ENCODE peak calls at places on chromosome 11, in five cellular contexts. J is dorsolateral prefrontal cortex, R is HCT116, S is Peyer's patch, T is substantia nigra. I is an unnamed sample.

GRCh38 chr11:89125298-89125697 is 52.4 kb upstream of the TYR start:
- DNase-seq in T (no peak), S (no peak), J (no peak), R (no peak), I (no peak)

GRCh38 chr11:31340903-31341572 is 28.5 kb downstream of the DCDC1 start:
- DNase-seq in R (peak; percentile 26), S (no peak), J (no peak), T (no peak), I (no peak)

GRCh38 chr11:94664336-94664735 is 97.2 kb downstream of the PIWIL4 start:
- DNase-seq in T (no peak), R (peak; percentile 18), J (no peak), S (no peak), I (no peak)

GRCh38 chr11:134275534-134276395 is at the start of gene GLB1L3:
- DNase-seq in S (peak; percentile 69), J (peak; percentile 85), R (no peak), T (no peak), I (peak; percentile 75)

GRCh38 chr11:13289081-13289480 is 11.5 kb downstream of the BMAL1 start:
- DNase-seq in J (no peak), R (no peak), T (no peak), S (no peak), I (no peak)

GRCh38 chr11:18368236-18368635 is 26.1 kb upstream of the LDHA start:
- DNase-seq in R (no peak), T (no peak), S (no peak), J (no peak), I (no peak)

GRCh38 chr11:15258433-15259350 is 144.0 kb downstream of the INSC start:
- DNase-seq in S (no peak), T (no peak), R (peak; percentile 51), J (no peak), I (no peak)

GRCh38 chr11:102467080-102467708 is 14.6 kb upstream of the TMEM123 start:
- DNase-seq in T (no peak), R (no peak), S (no peak), J (no peak), I (no peak)

GRCh38 chr11:111745719-111746504 is 20.3 kb downstream of the PPP2R1B start:
- DNase-seq in T (no peak), S (no peak), R (no peak), J (no peak), I (no peak)

GRCh38 chr11:19813158-19813879 is 100.7 kb downstream of the NAV2 start:
- DNase-seq in S (no peak), J (no peak), T (no peak), R (no peak), I (no peak)

GRCh38 chr11:32213223-32213622 is 122.3 kb downstream of the RCN1 start:
- DNase-seq in S (no peak), J (no peak), R (no peak), T (no peak), I (no peak)

GRCh38 chr11:68525930-68526329 is 65.4 kb downstream of the PPP6R3 start:
- DNase-seq in R (no peak), T (no peak), S (no peak), J (no peak), I (no peak)

GRCh38 chr11:117597083-117597482 is 199.9 kb downstream of the DSCAML1 start:
- DNase-seq in R (peak; percentile 12), S (peak; percentile 52), T (no peak), J (no peak), I (no peak)

GRCh38 chr11:122803306-122803705 is 35.0 kb upstream of the CRTAM start:
- DNase-seq in T (no peak), S (no peak), R (no peak), J (no peak), I (no peak)

GRCh38 chr11:99020324-99021225 is at the start of gene CNTN5:
- DNase-seq in R (no peak), S (peak; percentile 45), J (peak; percentile 75), T (peak; percentile 10), I (peak; percentile 29)

GRCh38 chr11:45321669-45322068 is 35.5 kb upstream of the SYT13 start:
- DNase-seq in J (no peak), T (no peak), S (no peak), R (no peak), I (no peak)

DNA sequence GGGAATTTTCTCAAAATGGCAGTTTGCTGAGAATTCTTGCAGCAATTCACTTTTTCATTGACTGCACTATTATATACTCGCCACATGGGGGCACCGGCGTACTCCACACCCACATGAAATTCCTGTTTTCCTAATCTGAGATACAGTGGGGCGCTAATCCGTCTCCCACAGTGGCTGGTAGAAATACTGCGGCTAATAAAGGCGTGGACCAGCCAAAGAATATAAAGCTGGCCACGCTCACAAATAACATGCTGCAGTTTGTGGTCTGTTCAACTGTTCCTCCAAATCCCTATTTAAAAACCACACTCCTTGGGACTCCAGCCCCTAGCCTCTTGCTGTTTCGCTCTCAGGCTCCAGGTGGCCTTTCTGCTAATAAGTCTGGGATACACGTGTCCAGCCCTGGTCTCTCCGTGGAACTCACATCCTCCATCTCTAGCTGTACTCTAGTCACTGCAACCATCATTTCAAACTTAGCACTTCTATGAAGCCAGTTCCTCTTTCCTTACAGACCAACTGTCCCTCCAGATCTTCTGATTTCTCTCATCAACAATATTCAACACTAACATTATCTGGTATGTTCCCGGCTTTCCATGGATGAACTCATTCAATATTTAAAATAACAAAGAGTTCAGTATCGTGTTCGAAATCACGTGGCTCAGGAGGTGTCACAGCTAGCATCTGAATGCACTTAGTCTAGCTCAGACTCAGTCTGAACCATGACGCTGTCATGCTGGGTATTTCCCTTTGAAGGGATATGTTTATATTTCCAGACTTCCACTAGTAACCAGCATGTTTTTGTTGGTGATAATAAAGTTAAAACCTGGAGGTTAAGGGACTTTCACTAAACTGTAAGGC is 22.0 kb downstream of the TBRG1 start:
- DNase-seq in T (peak; percentile 45), R (peak; percentile 50), J (peak; percentile 63), S (peak; percentile 74), I (peak; percentile 79)
- H3K27ac ChIP-seq in T (no peak overlapping the region), R (no peak overlapping the region), J (no peak overlapping the region), S (no peak overlapping the region), I (no peak overlapping the region)

DNA sequence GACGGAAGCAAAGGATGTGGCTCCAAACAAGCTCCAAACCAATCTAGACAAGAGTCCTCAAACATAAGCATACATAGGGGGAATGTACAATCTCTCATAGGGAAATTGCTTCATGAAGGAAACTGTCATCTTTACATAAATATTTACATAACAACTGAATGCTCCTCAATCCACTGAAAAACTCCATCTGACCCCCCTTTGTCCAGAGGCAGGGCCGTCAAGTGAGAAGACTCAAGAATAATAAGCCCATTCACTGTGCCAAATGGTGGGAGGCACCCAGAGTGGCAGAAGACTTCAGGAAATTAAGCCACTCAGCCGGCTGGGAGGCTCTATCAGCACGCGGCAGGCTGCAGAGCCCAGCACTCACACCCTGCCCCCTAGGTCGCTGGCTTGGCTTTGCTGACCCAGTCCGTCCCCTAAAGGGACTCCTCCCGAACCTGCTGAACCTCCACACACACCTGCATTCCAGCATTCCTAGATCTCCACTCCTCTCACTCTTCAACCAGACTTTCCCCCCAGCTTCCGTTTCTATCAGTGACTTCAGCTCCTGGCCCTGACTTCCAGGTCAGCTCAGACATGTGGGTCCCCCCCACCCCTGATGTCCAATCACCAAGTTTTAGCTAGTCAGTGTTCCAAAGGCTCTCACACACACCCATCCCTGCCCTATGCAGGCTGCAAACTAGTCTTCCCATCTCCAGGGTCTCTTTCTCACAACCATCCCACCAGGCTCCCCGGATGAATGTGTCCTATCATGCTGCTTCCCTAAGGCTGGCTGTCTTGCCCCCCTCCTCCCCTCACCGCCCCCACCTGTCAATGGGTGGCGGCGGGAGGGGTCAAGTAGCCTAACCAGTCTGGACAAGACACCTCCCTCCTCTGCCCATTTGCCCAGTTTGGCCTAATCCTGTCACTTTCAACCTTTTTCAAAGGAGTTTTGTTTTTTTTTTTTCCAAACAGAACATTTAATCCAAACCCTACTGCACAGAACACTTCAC is 11.3 kb downstream of the VPS37C start:
- DNase-seq in T (no peak), R (no peak), J (no peak), S (no peak), I (peak; percentile 45)
- H3K27ac ChIP-seq in T (no peak overlapping the region), R (no peak overlapping the region), J (no peak overlapping the region), S (peak overlapping the region; percentile 5), I (no peak overlapping the region)

DNA sequence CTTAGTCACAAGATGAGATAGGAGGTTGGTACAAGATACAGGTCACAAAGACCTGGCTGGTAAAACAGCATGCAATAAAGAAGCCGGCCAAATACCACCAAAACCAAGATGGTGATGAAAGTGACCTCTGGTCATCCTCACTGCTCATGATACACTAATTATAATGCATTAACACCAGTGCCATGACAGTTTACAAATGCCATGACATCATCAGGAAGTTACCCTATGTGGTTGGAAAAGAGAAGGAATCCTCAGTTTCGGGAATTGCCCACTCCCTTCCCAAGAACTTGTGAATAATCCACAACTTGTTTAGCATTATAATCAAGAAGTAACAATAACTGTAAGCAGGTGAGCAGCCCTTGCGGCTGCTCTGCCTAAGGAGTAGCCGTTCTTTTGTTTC is 408.5 kb upstream of the RAG2 start:
- DNase-seq in S (no peak), R (no peak), T (no peak), J (no peak), I (no peak)
- H3K27ac ChIP-seq in S (no peak overlapping the region), R (no peak overlapping the region), T (no peak overlapping the region), J (no peak overlapping the region), I (no peak overlapping the region)

GRCh38 chr11:12174145-12175143 is 64.1 kb downstream of the MICAL2 start:
- DNase-seq in S (no peak), R (no peak), J (no peak), T (no peak), I (no peak)
- H3K27ac ChIP-seq in S (no peak overlapping the region), R (peak overlapping the region; percentile 69), J (no peak overlapping the region), T (no peak overlapping the region), I (no peak overlapping the region)

DNA sequence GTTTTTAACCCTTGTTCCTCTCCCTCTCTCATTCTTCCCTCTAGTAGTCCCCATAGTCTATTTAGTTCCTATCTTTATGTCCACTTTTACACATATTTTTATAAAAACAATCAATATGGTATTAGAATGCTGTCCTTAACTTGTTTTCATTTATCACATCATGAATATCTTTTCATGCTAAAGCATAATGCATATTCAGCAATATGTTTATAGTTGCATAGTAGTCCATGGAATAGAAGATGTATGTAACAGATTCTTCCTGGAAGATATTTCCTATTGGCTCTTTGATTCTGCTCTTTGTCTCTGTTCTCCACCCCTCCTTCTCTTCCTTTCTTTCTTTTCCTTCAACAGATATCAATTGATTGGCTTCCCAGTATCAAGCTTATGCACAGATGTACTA is 1047.1 kb upstream of the TENM4 start:
- DNase-seq in J (no peak), S (no peak), T (no peak), R (no peak), I (no peak)
- H3K27ac ChIP-seq in J (no peak overlapping the region), S (no peak overlapping the region), T (no peak overlapping the region), R (no peak overlapping the region), I (no peak overlapping the region)